ENCODE peak calls at places on chromosomes 13 and 19, in six cellular contexts. L is right atrium auricular region, P is choroid plexus epithelial cell, B is nephron progenitor cell, Z is fibroblast of pulmonary artery, F is foreskin fibroblast. M is an unnamed sample.

GRCh38 chr19:35262101-35262761 is 6.5 kb upstream of the USF2 start:
- DNase-seq in F (no peak), L (peak), B (no peak), P (no peak), Z (no peak), M (no peak)

GRCh38 chr13:30421093-30422055 is 919 bp upstream of the UBE2L5 start:
- DNase-seq in B (peak), Z (peak), F (peak), P (peak), L (peak), M (peak)

GRCh38 chr13:105097501-105097900 is 1438.0 kb downstream of the EFNB2 start:
- DNase-seq in F (no peak), P (no peak), L (no peak), Z (no peak), B (no peak), M (no peak)

GRCh38 chr13:52159159-52159982 is at the start of gene NEK3:
- DNase-seq in P (peak), F (peak), Z (peak), L (peak), B (peak), M (peak)

GRCh38 chr13:23928985-23929384 is 31.7 kb upstream of the C1QTNF9B start:
- DNase-seq in B (no peak), P (peak), Z (peak), F (peak), L (no peak), M (peak)

GRCh38 chr19:43705729-43706128 is 10.1 kb upstream of the IRGC start:
- DNase-seq in B (no peak), Z (no peak), P (no peak), L (no peak), F (no peak), M (no peak)

GRCh38 chr19:39599116-39599515 is 3.2 kb upstream of the LGALS13 start:
- DNase-seq in L (no peak), Z (peak), P (peak), F (peak), B (peak), M (peak)

GRCh38 chr19:2415973-2416319 is 11.4 kb downstream of the TIMM13 start:
- DNase-seq in F (no peak), Z (no peak), L (no peak), P (no peak), B (no peak), M (no peak)

GRCh38 chr19:1315470-1316166 is 29.9 kb downstream of the EFNA2 start:
- DNase-seq in L (no peak), F (peak), P (peak), B (peak), Z (peak), M (no peak)

GRCh38 chr19:45469132-45469834 is 1.5 kb downstream of the FOSB start:
- DNase-seq in P (peak), F (peak), B (peak), L (peak), Z (peak), M (peak)

GRCh38 chr19:33303791-33304759 is 1.7 kb upstream of the CEBPA start:
- DNase-seq in F (no peak), Z (no peak), B (no peak), P (no peak), L (no peak), M (no peak)

GRCh38 chr13:106496072-106496997 is 39.1 kb downstream of the EFNB2 start:
- DNase-seq in Z (peak), L (no peak), F (no peak), B (no peak), P (no peak), M (no peak)

GRCh38 chr13:33111414-33112110 is 95.3 kb downstream of the KL start:
- DNase-seq in Z (peak), L (no peak), P (peak), B (no peak), F (peak), M (no peak)

GRCh38 chr19:3275068-3275582 is 50.7 kb downstream of the CELF5 start:
- DNase-seq in P (peak), Z (no peak), L (no peak), F (no peak), B (peak), M (no peak)

GRCh38 chr13:24106429-24106828 is 54.1 kb upstream of the SPATA13 start:
- DNase-seq in F (no peak), B (no peak), Z (no peak), P (no peak), L (no peak), M (no peak)

GRCh38 chr19:4069331-4069959 is 2.7 kb upstream of the ZBTB7A start:
- DNase-seq in L (no peak), Z (no peak), F (no peak), P (no peak), B (no peak), M (no peak)

GRCh38 chr19:351976-352625 is 7.5 kb upstream of the MIER2 start:
- DNase-seq in B (no peak), F (no peak), L (no peak), P (no peak), Z (no peak), M (no peak)

GRCh38 chr19:6802336-6803035 is 30.0 kb downstream of the VAV1 start:
- DNase-seq in Z (no peak), B (no peak), L (peak), P (no peak), F (no peak), M (no peak)

GRCh38 chr19:16433986-16434385 is 37.8 kb downstream of the EPS15L1 start:
- DNase-seq in F (no peak), B (no peak), P (no peak), L (no peak), Z (no peak), M (no peak)

GRCh38 chr19:16435999-16436650 is 35.6 kb downstream of the EPS15L1 start:
- DNase-seq in L (no peak), Z (peak), F (no peak), B (no peak), P (peak), M (no peak)

GRCh38 chr19:16435238-16435911 is 36.4 kb downstream of the EPS15L1 start:
- DNase-seq in B (no peak), L (peak), Z (peak), F (peak), P (peak), M (peak)

GRCh38 chr19:16441661-16442071 is 30.1 kb downstream of the EPS15L1 start:
- DNase-seq in F (no peak), P (peak), L (no peak), Z (no peak), B (peak), M (no peak)

GRCh38 chr19:16436780-16437179 is 35.0 kb downstream of the EPS15L1 start:
- DNase-seq in Z (no peak), P (peak), F (no peak), B (no peak), L (no peak), M (no peak)
- TF ChIP-seq CTCF in Z (no peak), P (peak), F (no peak), B (no peak), L (no peak), M (no peak)

GRCh38 chr13:113924184-113924583 is 49.7 kb downstream of the C13orf46 start:
- DNase-seq in B (no peak), F (no peak), P (no peak), L (peak), Z (no peak), M (no peak)
- TF ChIP-seq CTCF in B (no peak), F (no peak), P (no peak), L (no peak), Z (no peak), M (no peak)

DNA sequence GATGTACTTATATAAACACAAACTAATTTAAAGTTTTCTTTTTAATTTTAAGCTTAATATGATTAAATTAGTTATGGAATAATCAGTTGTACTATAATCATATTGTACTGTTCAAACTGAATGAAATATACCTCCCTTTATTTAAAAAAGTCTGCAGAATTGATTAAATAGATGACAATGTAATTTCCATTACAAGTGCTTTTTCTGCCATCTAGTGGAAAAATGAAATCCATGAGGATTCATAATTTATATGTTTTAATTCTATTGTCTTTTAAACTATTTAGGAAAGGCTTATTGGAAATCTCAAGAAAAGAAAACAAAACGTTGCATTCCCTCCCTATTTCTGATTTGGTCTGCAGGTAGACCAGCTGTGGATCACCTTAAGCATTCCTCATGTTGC is 30.8 kb downstream of the MZT1 start:
- DNase-seq in Z (peak), F (no peak), P (peak), B (no peak), L (no peak), M (peak)
- TF ChIP-seq CTCF in Z (peak), F (peak), P (peak), B (no peak), L (peak), M (peak)

GRCh38 chr19:41887711-41888382 is 4.9 kb downstream of the ARHGEF1 start:
- DNase-seq in B (peak), L (no peak), F (no peak), P (peak), Z (peak), M (peak)
- TF ChIP-seq CTCF in B (no peak), L (no peak), F (no peak), P (no peak), Z (peak), M (peak)

GRCh38 chr19:53659292-53659691 is 27.5 kb downstream of the DPRX start:
- DNase-seq in L (no peak), B (peak), Z (peak), F (no peak), P (peak), M (no peak)
- TF ChIP-seq CTCF in L (peak), B (peak), Z (no peak), F (no peak), P (peak), M (peak)

DNA sequence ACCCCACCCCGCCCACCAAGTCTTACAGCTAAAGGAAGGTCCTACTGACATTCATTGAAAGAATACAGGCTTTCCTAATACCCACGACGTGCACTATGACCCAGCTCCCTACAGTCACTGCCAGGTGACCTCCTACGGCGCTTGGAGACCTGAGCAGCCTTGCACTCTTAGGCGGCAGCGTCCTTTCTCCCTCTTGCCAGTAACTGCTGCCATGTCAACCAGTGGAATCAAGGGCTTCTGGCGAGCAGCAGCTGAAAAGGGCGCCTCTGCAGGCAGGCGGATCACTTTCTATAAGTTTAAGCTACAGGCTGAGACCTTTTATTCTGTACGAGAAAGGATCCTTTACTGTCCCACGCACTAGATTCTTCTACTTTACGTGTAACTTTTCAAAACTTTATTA is 2.0 kb downstream of the KCTD12 start:
- DNase-seq in B (peak), Z (peak), P (peak), F (peak), L (peak), M (no peak)
- TF ChIP-seq CTCF in B (no peak), Z (peak), P (peak), F (peak), L (peak), M (peak)

GRCh38 chr13:102561933-102562332 is 34.9 kb upstream of the TPP2 start:
- DNase-seq in L (no peak), Z (no peak), F (no peak), P (no peak), B (no peak), M (no peak)

GRCh38 chr13:102556806-102557205 is 40.0 kb upstream of the TPP2 start:
- DNase-seq in P (no peak), B (no peak), F (no peak), Z (no peak), L (no peak), M (no peak)

GRCh38 chr13:102550507-102550906 is 46.3 kb upstream of the TPP2 start:
- DNase-seq in B (no peak), Z (no peak), F (no peak), P (no peak), L (no peak), M (no peak)

GRCh38 chr13:102558029-102558428 is 38.8 kb upstream of the TPP2 start:
- DNase-seq in F (no peak), Z (no peak), L (no peak), B (no peak), P (no peak), M (no peak)

GRCh38 chr13:102555914-102556553 is 40.8 kb upstream of the TPP2 start:
- DNase-seq in B (no peak), F (peak), Z (peak), L (no peak), P (peak), M (peak)
- TF ChIP-seq CTCF in B (peak), F (peak), Z (peak), L (peak), P (peak), M (peak)

GRCh38 chr13:77014906-77015685 is 11.9 kb downstream of the FBXL3 start:
- DNase-seq in F (no peak), P (no peak), B (no peak), Z (no peak), L (no peak), M (no peak)

GRCh38 chr13:77013853-77014542 is 13.0 kb downstream of the FBXL3 start:
- DNase-seq in B (no peak), Z (no peak), P (no peak), L (no peak), F (no peak), M (no peak)

GRCh38 chr13:77019756-77020155 is 7.2 kb downstream of the FBXL3 start:
- DNase-seq in P (no peak), F (no peak), B (no peak), Z (no peak), L (no peak), M (no peak)

GRCh38 chr13:77016241-77016812 is 10.6 kb downstream of the FBXL3 start:
- DNase-seq in B (no peak), L (no peak), P (no peak), Z (no peak), F (no peak), M (no peak)

DNA sequence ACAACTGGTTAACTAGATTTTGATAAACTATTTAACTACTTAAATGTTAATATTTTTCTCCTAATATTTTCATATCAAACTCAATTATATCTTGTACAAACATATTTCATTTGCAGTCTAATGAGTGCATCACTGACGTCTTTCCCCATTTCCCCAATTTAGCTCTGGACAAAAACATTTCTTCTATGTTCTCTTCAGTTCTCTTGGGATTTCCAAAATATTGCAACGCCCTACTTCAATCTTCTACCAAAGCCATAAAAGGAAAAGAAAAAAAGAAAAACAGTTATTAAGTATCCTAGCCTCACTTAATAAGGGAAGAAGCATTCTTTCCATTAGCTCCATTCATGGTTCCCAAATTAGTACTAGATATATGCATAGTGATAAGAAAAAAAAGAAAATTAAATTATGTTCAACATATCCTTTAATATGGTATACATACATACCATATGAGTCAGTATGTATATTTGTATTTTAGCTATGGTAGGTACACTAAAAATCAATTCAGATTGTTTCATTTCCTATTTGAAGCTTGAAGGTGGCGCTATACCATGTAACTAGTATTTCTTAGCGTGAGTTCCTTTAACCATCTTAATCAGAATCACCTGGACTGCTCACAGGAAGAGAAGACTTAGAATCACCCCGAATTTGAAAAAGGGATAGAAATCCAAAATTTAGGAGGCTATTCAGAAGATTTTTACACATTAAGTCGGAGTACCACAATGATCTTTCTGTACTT is 9.9 kb downstream of the FBXL3 start:
- DNase-seq in P (no peak), F (no peak), B (no peak), Z (no peak), L (no peak), M (no peak)
- TF ChIP-seq CTCF in P (no peak), F (no peak), B (no peak), Z (no peak), L (no peak), M (peak)

DNA sequence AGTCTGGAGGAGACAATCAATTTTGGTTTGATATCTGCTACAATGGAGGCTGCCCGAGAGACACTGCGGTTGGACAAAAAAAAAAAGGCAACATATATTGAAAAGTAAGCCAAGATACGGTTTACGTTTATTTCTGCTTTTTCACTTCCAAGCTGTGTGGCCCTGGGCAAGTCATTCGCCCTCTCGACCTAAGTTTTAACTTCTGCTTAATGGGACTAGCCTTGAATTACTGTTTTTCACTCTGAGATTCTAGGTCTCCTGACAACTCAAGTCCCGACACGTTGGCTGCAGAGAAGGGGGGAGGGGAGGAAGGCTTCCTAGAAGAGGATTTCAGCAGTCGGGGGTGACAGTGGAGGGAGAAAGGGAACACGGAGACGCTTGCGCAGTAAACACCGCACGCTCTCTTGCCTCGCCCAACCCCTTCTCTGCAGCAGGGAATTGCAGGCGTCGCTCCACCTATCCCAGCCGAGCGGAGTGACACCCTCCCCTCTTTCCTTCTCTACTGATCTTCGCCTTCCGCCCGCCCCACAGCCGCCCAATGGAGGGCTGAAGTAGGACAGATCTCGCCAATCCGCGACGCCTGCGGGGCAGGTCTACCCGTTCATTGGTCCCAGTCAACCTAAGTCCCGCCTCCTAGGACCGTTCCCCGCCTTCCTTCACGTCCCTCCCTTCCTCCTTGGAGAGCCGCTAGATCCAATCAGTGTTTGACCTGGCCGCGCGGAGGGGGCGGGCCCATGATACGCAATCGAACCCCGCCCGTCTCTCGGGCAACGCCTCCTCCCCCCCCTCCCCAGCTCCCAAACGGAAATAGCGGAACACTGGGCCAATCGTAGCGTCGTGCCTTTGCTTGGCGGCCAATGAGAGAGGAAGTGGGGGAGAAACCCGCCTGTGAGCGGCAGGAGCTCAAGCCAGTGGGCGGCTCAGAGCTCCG is 529 bp upstream of the AP2A1 start:
- DNase-seq in L (peak), F (peak), Z (peak), P (peak), B (peak), M (peak)
- TF ChIP-seq CTCF in L (no peak), F (no peak), Z (no peak), P (no peak), B (no peak), M (no peak)

M was measured in HFFc6.